ENCODE peak calls at places on chromosomes 16 and 17, in eight cellular contexts. G is AG10803, Z is A549, P is lower leg skin, J is GM23338, E is IMR-90, Y is astrocyte of the cerebellum, N is AG04450. B is an unnamed sample.

GRCh38 chr16:24977673-24978065 is 37.5 kb downstream of the ARHGAP17 start:
- DNase-seq in G (peak; percentile 84), Z (peak; percentile 27), P (no peak), J (peak; percentile 38), E (peak; percentile 83), Y (peak; percentile 48), N (peak; percentile 48), B (peak; percentile 88)

GRCh38 chr17:40460585-40460975 is 17.3 kb downstream of the IGFBP4 start:
- DNase-seq in G (no peak), Z (no peak), P (no peak), J (no peak), E (no peak), Y (no peak), N (no peak), B (peak; percentile 28)

GRCh38 chr16:56311208-56312027 is 113.9 kb downstream of the AMFR start:
- DNase-seq in G (no peak), Z (no peak), P (no peak), J (peak; percentile 35), E (no peak), Y (no peak), N (no peak), B (no peak)

GRCh38 chr17:2138768-2139167 is 83.9 kb downstream of the HIC1 start:
- DNase-seq in G (peak; percentile 66), Z (no peak), P (no peak), J (no peak), E (no peak), Y (no peak), N (no peak), B (peak; percentile 30)

GRCh38 chr17:58307468-58308172 is 21.0 kb downstream of the TSPOAP1 start:
- DNase-seq in G (no peak), Z (no peak), P (no peak), J (no peak), E (no peak), Y (no peak), N (no peak), B (no peak)

GRCh38 chr16:89827383-89828198 is 684 bp upstream of the SPIRE2 start:
- DNase-seq in G (peak; percentile 62), Z (peak; percentile 85), P (no peak), J (peak; percentile 77), E (peak; percentile 62), Y (peak; percentile 23), N (no peak), B (peak; percentile 60)

GRCh38 chr16:66405057-66405783 is 21.9 kb upstream of the BEAN1 start:
- DNase-seq in G (no peak), Z (no peak), P (no peak), J (no peak), E (no peak), Y (no peak), N (no peak), B (no peak)

GRCh38 chr17:32551186-32551955 is 64.6 kb downstream of the CDK5R1 start:
- DNase-seq in G (peak; percentile 46), Z (no peak), P (no peak), J (no peak), E (peak; percentile 50), Y (peak; percentile 71), N (no peak), B (peak; percentile 28)

GRCh38 chr17:45394913-45395568 is 37.6 kb downstream of the ARHGAP27 start:
- DNase-seq in G (peak; percentile 79), Z (peak; percentile 88), P (no peak), J (peak; percentile 97), E (peak; percentile 90), Y (peak; percentile 74), N (peak; percentile 81), B (peak; percentile 84)

GRCh38 chr16:75116081-75116910 is at the start of gene LDHD:
- DNase-seq in G (peak; percentile 62), Z (peak; percentile 81), P (peak; percentile 71), J (peak; percentile 78), E (no peak), Y (no peak), N (no peak), B (peak; percentile 62)

GRCh38 chr17:7627250-7628121 is at the start of gene SAT2:
- DNase-seq in G (peak; percentile 93), Z (peak; percentile 94), P (peak; percentile 94), J (peak; percentile 96), E (peak; percentile 94), Y (peak; percentile 84), N (peak; percentile 86), B (peak; percentile 90)

GRCh38 chr17:79652999-79653643 is 42.3 kb upstream of the RBFOX3 start:
- DNase-seq in G (no peak), Z (no peak), P (no peak), J (no peak), E (no peak), Y (no peak), N (no peak), B (no peak)

GRCh38 chr16:23245268-23245667 is 56.8 kb upstream of the SCNN1B start:
- DNase-seq in G (no peak), Z (no peak), P (no peak), J (no peak), E (no peak), Y (no peak), N (no peak), B (no peak)

GRCh38 chr17:48597775-48598631 is 4.4 kb upstream of the HOXB5 start:
- DNase-seq in G (peak; percentile 87), Z (no peak), P (no peak), J (peak; percentile 65), E (peak; percentile 88), Y (no peak), N (no peak), B (peak; percentile 46)

GRCh38 chr17:81568416-81568815 is 16.3 kb upstream of the FAAP100 start:
- DNase-seq in G (no peak), Z (no peak), P (no peak), J (no peak), E (no peak), Y (no peak), N (no peak), B (no peak)

GRCh38 chr16:55871411-55872038 is 3.6 kb downstream of the CES5A start:
- DNase-seq in G (no peak), Z (no peak), P (no peak), J (no peak), E (no peak), Y (no peak), N (no peak), B (no peak)

GRCh38 chr17:38617074-38617860 is 11.5 kb upstream of the SRCIN1 start:
- DNase-seq in G (no peak), Z (no peak), P (no peak), J (peak; percentile 37), E (no peak), Y (no peak), N (no peak), B (no peak)

GRCh38 chr17:76075364-76076099 is 951 bp downstream of the GALR2 start:
- DNase-seq in G (no peak), Z (peak; percentile 71), P (no peak), J (peak; percentile 85), E (no peak), Y (no peak), N (no peak), B (no peak)

GRCh38 chr16:83932304-83932703 is 20.7 kb upstream of the OSGIN1 start:
- DNase-seq in G (no peak), Z (no peak), P (no peak), J (no peak), E (no peak), Y (no peak), N (no peak), B (no peak)

GRCh38 chr16:8628981-8629725 is 7.7 kb downstream of the METTL22 start:
- DNase-seq in G (no peak), Z (no peak), P (no peak), J (no peak), E (no peak), Y (no peak), N (no peak), B (no peak)

GRCh38 chr16:14283786-14284185 is 212.7 kb downstream of the MRTFB start:
- DNase-seq in G (no peak), Z (no peak), P (no peak), J (peak; percentile 52), E (no peak), Y (no peak), N (no peak), B (no peak)

GRCh38 chr16:88686062-88686438 is 257 bp downstream of the SNAI3 start:
- DNase-seq in G (no peak), Z (no peak), P (no peak), J (peak; percentile 67), E (no peak), Y (no peak), N (no peak), B (no peak)

GRCh38 chr16:70526403-70526802 is 2.8 kb downstream of the SF3B3 start:
- DNase-seq in G (no peak), Z (no peak), P (no peak), J (no peak), E (no peak), Y (no peak), N (no peak), B (peak; percentile 37)

GRCh38 chr17:64387545-64388171 is 3.0 kb downstream of the PECAM1 start:
- DNase-seq in G (no peak), Z (no peak), P (no peak), J (peak; percentile 8), E (no peak), Y (no peak), N (no peak), B (no peak)
- H3K4me3 ChIP-seq in G (no peak overlapping the region), Z (no peak overlapping the region), P (no peak overlapping the region), J (no peak overlapping the region), E (no peak overlapping the region), Y (no peak overlapping the region), N (no peak overlapping the region), B (no peak overlapping the region)

GRCh38 chr16:16917201-16917600 is 538.3 kb downstream of the NPIPA7 start:
- DNase-seq in G (no peak), Z (no peak), P (no peak), J (no peak), E (no peak), Y (no peak), N (no peak), B (no peak)
- H3K4me3 ChIP-seq in G (no peak overlapping the region), Z (no peak overlapping the region), P (no peak overlapping the region), J (no peak overlapping the region), E (no peak overlapping the region), Y (no peak overlapping the region), N (no peak overlapping the region), B (no peak overlapping the region)

DNA sequence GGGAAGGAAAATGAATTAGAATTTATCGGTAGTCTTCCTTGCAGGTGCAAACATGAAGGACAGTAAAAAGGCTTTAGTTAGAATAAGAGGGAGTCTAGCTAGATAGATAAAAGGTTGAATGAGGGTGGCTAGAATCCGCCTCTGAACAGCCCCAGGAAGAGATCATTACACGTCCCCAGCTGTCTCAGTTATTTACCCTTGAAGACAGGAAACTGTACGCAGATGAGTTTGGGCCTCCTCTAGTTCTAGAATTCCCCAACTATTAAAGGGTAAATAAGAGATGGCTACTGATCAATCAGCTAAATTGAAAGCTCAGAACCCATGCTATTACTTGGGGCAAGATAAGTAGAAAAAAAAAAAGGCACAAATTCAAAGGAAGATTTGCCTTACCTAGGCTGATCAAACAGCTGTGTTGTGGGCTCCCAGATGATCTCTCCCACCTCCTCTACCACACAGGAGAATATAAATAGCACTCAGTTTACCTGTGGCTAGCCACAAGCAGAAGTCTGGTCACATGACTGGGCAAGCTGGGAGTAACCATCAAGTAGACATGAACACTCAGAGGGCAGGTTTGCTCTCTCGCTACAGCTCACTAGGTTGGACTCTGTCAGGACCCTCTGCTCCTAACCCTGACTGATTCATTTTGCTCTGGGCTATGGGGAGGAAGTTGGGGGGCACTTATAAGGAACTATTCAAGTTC is 17.0 kb downstream of the FAM117A start:
- DNase-seq in G (no peak), Z (no peak), P (no peak), J (peak; percentile 15), E (no peak), Y (no peak), N (no peak), B (no peak)
- H3K4me3 ChIP-seq in G (no peak overlapping the region), Z (no peak overlapping the region), P (no peak overlapping the region), J (no peak overlapping the region), E (no peak overlapping the region), Y (no peak overlapping the region), N (no peak overlapping the region), B (no peak overlapping the region)

GRCh38 chr17:28270055-28270454 is 48.9 kb upstream of the TMEM97 start:
- DNase-seq in G (no peak), Z (no peak), P (no peak), J (no peak), E (no peak), Y (no peak), N (no peak), B (no peak)
- H3K4me3 ChIP-seq in G (no peak overlapping the region), Z (no peak overlapping the region), P (no peak overlapping the region), J (no peak overlapping the region), E (no peak overlapping the region), Y (no peak overlapping the region), N (no peak overlapping the region), B (no peak overlapping the region)

B was measured in fibroblast of lung.